ENCODE peak calls at places on chromosomes 12 and 14, in eight cellular contexts. C is cardiac muscle cell; L is stimulated activated CD8-positive, alpha-beta memory T cell treated with anti-CD3 and anti-CD28 coated beads, Interleukin-4, amount 100 ng/mL, for 4 hours; U is posterior vena cava; Y is hypothalamus; N is glutamatergic neuron; Q is WTC11; G is kidney epithelial cell. T is an unnamed sample.

GRCh38 chr12:53049582-53050318 is at the start of gene TNS2:
- DNase-seq in U (peak; percentile 93), G (no peak), L (no peak), N (peak; percentile 46), Y (no peak), Q (peak; percentile 65), C (peak; percentile 86), T (no peak)

GRCh38 chr12:67456281-67456918 is 187.2 kb downstream of the CAND1 start:
- DNase-seq in N (no peak), G (no peak), Q (no peak), U (no peak), C (peak; percentile 96), Y (no peak), L (no peak), T (no peak)

GRCh38 chr12:77190022-77190421 is 124.7 kb upstream of the E2F7 start:
- DNase-seq in Q (no peak), Y (no peak), N (no peak), U (no peak), G (peak; percentile 25), C (peak; percentile 86), L (no peak), T (no peak)

GRCh38 chr12:107917912-107918800 is 143.7 kb downstream of the ASCL4 start:
- DNase-seq in Y (no peak), G (no peak), C (peak; percentile 27), U (no peak), L (no peak), N (no peak), Q (peak; percentile 50), T (no peak)

GRCh38 chr14:104747876-104748275 is 5.1 kb upstream of the SIVA1 start:
- DNase-seq in C (no peak), G (no peak), U (no peak), N (no peak), Y (no peak), Q (no peak), L (no peak), T (no peak)

GRCh38 chr12:84077692-84078091 is 834.9 kb downstream of the SLC6A15 start:
- DNase-seq in U (no peak), N (no peak), Q (no peak), G (no peak), C (peak; percentile 3), Y (no peak), L (no peak), T (no peak)

GRCh38 chr14:67815573-67816235 is 686 bp downstream of the ZFYVE26 start:
- DNase-seq in C (peak; percentile 47), U (no peak), G (no peak), Q (no peak), N (no peak), L (no peak), Y (no peak), T (no peak)

GRCh38 chr12:94110258-94110657 is 38.1 kb upstream of the PLXNC1 start:
- DNase-seq in Y (no peak), C (no peak), N (no peak), L (no peak), G (no peak), U (no peak), Q (peak; percentile 19), T (no peak)

GRCh38 chr12:113463746-113464743 is 7.6 kb downstream of the LHX5 start:
- DNase-seq in U (no peak), Q (peak; percentile 54), Y (no peak), N (no peak), C (no peak), L (no peak), G (no peak), T (no peak)

GRCh38 chr14:64973026-64973442 is 898 bp upstream of the RAB15 start:
- DNase-seq in L (no peak), U (no peak), G (no peak), Q (no peak), Y (no peak), N (no peak), C (no peak), T (no peak)

GRCh38 chr12:116146386-116146785 is 131.1 kb downstream of the MED13L start:
- DNase-seq in L (no peak), C (no peak), G (no peak), U (no peak), Y (no peak), Q (no peak), N (no peak), T (no peak)

GRCh38 chr12:101230547-101230946 is 20.5 kb upstream of the SLC5A8 start:
- DNase-seq in G (peak; percentile 82), U (no peak), N (no peak), L (no peak), Q (no peak), Y (no peak), C (peak; percentile 12), T (no peak)

GRCh38 chr14:60051690-60052324 is 39.9 kb upstream of the PCNX4 start:
- DNase-seq in Y (no peak), C (peak; percentile 67), Q (no peak), N (no peak), L (no peak), U (no peak), G (no peak), T (no peak)

GRCh38 chr14:43244142-43244625 is 1262.9 kb downstream of the FSCB start:
- DNase-seq in N (no peak), U (no peak), C (no peak), Q (no peak), L (no peak), Y (no peak), G (no peak), T (no peak)

GRCh38 chr14:101065246-101065645 is 161.7 kb upstream of the RTL1 start:
- DNase-seq in N (peak; percentile 10), U (peak; percentile 61), C (no peak), L (no peak), G (no peak), Q (no peak), Y (no peak), T (no peak)

GRCh38 chr12:110741371-110741770 is 1.3 kb downstream of the PPP1CC start:
- DNase-seq in N (no peak), L (no peak), Q (no peak), G (no peak), Y (no peak), U (no peak), C (peak; percentile 23), T (peak; percentile 17)

GRCh38 chr12:14577344-14577743 is 9.7 kb upstream of the PLBD1 start:
- DNase-seq in C (peak; percentile 23), L (no peak), Y (no peak), Q (no peak), U (no peak), G (peak; percentile 35), N (no peak), T (no peak)

GRCh38 chr12:109637341-109637740 is 63.7 kb downstream of the MVK start:
- DNase-seq in C (no peak), Q (no peak), G (no peak), L (no peak), Y (no peak), U (no peak), N (no peak), T (no peak)

GRCh38 chr12:130916251-130916911 is 37.3 kb upstream of the ADGRD1 start:
- DNase-seq in Y (peak; percentile 19), L (no peak), N (peak; percentile 79), U (no peak), G (peak; percentile 14), Q (peak; percentile 69), C (peak; percentile 71), T (peak; percentile 48)

GRCh38 chr12:108241961-108242360 is 97.2 kb downstream of the CMKLR1 start:
- DNase-seq in G (no peak), U (no peak), Q (no peak), N (peak; percentile 56), Y (no peak), L (no peak), C (no peak), T (no peak)

GRCh38 chr12:120229583-120230325 is 28.8 kb upstream of the RPLP0 start:
- DNase-seq in Y (no peak), N (peak; percentile 56), G (no peak), L (no peak), Q (peak; percentile 40), C (peak; percentile 61), U (no peak), T (no peak)

GRCh38 chr12:96140110-96140509 is 54.1 kb upstream of the ELK3 start:
- DNase-seq in Y (no peak), G (peak; percentile 23), U (no peak), L (no peak), Q (no peak), N (no peak), C (peak; percentile 46), T (no peak)

GRCh38 chr12:4849024-4849594 is 60.6 kb upstream of the KCNA1 start:
- DNase-seq in Q (no peak), N (no peak), Y (no peak), L (no peak), C (peak; percentile 58), G (no peak), U (no peak), T (no peak)

GRCh38 chr12:124856132-124856841 is 7.4 kb downstream of the SCARB1 start:
- DNase-seq in C (no peak), Y (no peak), N (no peak), L (no peak), G (no peak), U (no peak), Q (no peak), T (no peak)

GRCh38 chr14:99517643-99518381 is 36.6 kb downstream of the CCNK start:
- DNase-seq in N (no peak), C (no peak), Q (no peak), U (peak; percentile 77), G (no peak), Y (no peak), L (no peak), T (no peak)

GRCh38 chr14:68978550-68978911 is 571 bp downstream of the ACTN1 start:
- DNase-seq in U (peak; percentile 88), Y (no peak), Q (peak; percentile 85), C (peak; percentile 67), G (no peak), L (no peak), N (peak; percentile 71), T (no peak)

GRCh38 chr12:57319678-57320469 is 68.9 kb upstream of the STAC3 start:
- DNase-seq in G (no peak), C (no peak), N (no peak), Q (no peak), U (no peak), L (no peak), Y (no peak), T (no peak)

GRCh38 chr14:102620413-102620812 is 28.0 kb downstream of the RCOR1 start:
- DNase-seq in U (no peak), G (peak; percentile 29), Y (no peak), C (peak; percentile 46), N (no peak), Q (no peak), L (no peak), T (no peak)

GRCh38 chr12:119176267-119177055 is 2.3 kb upstream of the HSPB8 start:
- DNase-seq in Q (peak; percentile 26), C (peak; percentile 88), G (peak; percentile 88), N (peak; percentile 67), L (no peak), U (peak; percentile 97), Y (peak; percentile 51), T (no peak)

GRCh38 chr14:22489247-22489551 is 99.8 kb downstream of the DAD1 start:
- DNase-seq in G (no peak), Q (no peak), N (peak; percentile 54), C (no peak), Y (no peak), U (no peak), L (no peak), T (no peak)